ENCODE peak calls at places on chromosomes 16 and 17, in six cellular contexts. H is breast epithelium, L is HepG2, J is suprapubic skin, N is stomach, C is transverse colon. A is an unnamed sample.

GRCh38 chr17:9208381-9208780 is 187.1 kb downstream of the NTN1 start:
- DNase-seq in H (no peak), L (no peak), J (peak), N (no peak), C (no peak), A (no peak)

GRCh38 chr16:66928702-66929388 is 3.5 kb upstream of the RRAD start:
- DNase-seq in H (no peak), L (peak), J (no peak), N (no peak), C (peak), A (no peak)

GRCh38 chr17:47720754-47721533 is 12.1 kb upstream of the TBX21 start:
- DNase-seq in H (peak), L (no peak), J (no peak), N (no peak), C (peak), A (no peak)

GRCh38 chr16:84823484-84823883 is 3.7 kb downstream of the CRISPLD2 start:
- DNase-seq in H (no peak), L (no peak), J (no peak), N (no peak), C (no peak), A (peak)

GRCh38 chr16:68436581-68436980 is 11.7 kb downstream of the SMPD3 start:
- DNase-seq in H (no peak), L (no peak), J (no peak), N (no peak), C (no peak), A (no peak)

GRCh38 chr17:77959216-77959925 is 868 bp downstream of the TNRC6C start:
- DNase-seq in H (no peak), L (no peak), J (no peak), N (peak), C (peak), A (no peak)

GRCh38 chr17:66983414-66984021 is 19.0 kb downstream of the CACNG4 start:
- DNase-seq in H (no peak), L (no peak), J (no peak), N (no peak), C (no peak), A (no peak)

GRCh38 chr16:57527610-57528360 is 8.6 kb downstream of the CCDC102A start:
- DNase-seq in H (no peak), L (no peak), J (peak), N (no peak), C (no peak), A (no peak)

GRCh38 chr17:28227278-28228108 is 91.5 kb upstream of the TMEM97 start:
- DNase-seq in H (peak), L (no peak), J (no peak), N (peak), C (peak), A (no peak)

GRCh38 chr17:43341705-43342600 is 56.8 kb upstream of the ARL4D start:
- DNase-seq in H (no peak), L (no peak), J (no peak), N (no peak), C (no peak), A (no peak)

GRCh38 chr16:65214196-65214595 is 92.3 kb upstream of the CDH11 start:
- DNase-seq in H (no peak), L (no peak), J (no peak), N (no peak), C (no peak), A (no peak)

GRCh38 chr16:54290203-54291106 is 3.9 kb upstream of the IRX3 start:
- DNase-seq in H (no peak), L (no peak), J (no peak), N (no peak), C (no peak), A (peak)

GRCh38 chr17:77436058-77436442 is 295.3 kb downstream of the SEC14L1 start:
- DNase-seq in H (no peak), L (no peak), J (no peak), N (no peak), C (no peak), A (no peak)

GRCh38 chr16:30179195-30179594 is 4.2 kb upstream of the CORO1A start:
- DNase-seq in H (no peak), L (no peak), J (no peak), N (no peak), C (no peak), A (no peak)

GRCh38 chr17:64009571-64010402 is 10.6 kb downstream of the ICAM2 start:
- DNase-seq in H (no peak), L (no peak), J (peak), N (no peak), C (no peak), A (no peak)

GRCh38 chr16:67237396-67238277 is 9.6 kb downstream of the FHOD1 start:
- DNase-seq in H (no peak), L (no peak), J (no peak), N (no peak), C (no peak), A (peak)

GRCh38 chr17:42953669-42954068 is 10.6 kb downstream of the AARSD1 start:
- DNase-seq in H (no peak), L (peak), J (no peak), N (peak), C (no peak), A (no peak)

DNA sequence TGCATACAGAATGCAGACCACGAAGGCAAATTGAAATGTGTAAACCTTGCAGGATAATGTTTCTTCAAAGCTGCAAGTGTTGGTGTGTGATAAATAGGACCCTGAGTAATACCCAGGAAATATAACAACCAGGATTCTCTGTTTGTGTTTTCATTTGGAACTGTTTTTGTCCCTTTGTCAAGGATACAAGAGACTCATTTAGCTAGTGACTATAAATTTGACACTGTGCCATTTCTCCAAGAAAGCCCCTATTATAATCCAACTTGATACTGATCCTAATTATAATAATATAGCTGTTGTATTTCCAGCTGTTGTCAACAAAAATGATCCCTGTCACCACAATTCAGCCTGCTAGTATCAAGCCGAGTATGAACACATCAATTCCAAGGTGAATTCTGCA is 173.5 kb downstream of the CDH8 start:
- DNase-seq in H (no peak), L (no peak), J (no peak), N (no peak), C (no peak), A (no peak)
- H3K4me3 ChIP-seq in H (no peak), L (no peak), J (no peak), N (no peak), C (no peak), A (no peak)

DNA sequence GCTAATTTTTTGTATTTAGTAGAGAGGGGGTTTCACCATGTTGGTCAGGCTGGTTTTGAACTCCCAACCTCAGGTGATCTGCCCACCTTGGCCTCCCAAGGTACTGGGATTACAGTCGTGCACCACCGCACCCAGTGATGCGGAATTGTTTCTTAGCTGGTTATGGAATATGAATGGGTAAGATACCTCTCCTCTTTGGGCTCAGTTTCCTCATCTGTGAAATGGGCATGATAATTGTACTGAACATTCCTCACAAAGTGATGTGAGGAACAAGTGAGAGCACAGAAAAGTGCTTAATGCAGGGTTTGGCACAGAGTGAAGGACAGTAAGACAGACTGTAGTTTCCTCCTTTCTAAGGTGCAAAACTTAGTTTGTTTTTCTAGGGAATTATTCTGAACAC is 31.0 kb upstream of the NFAT5 start:
- DNase-seq in H (no peak), L (no peak), J (no peak), N (no peak), C (no peak), A (no peak)
- TF ChIP-seq POLR2AphosphoS5 in H (no peak), L (no peak), J (no peak), N (no peak), C (no peak), A (no peak)

DNA sequence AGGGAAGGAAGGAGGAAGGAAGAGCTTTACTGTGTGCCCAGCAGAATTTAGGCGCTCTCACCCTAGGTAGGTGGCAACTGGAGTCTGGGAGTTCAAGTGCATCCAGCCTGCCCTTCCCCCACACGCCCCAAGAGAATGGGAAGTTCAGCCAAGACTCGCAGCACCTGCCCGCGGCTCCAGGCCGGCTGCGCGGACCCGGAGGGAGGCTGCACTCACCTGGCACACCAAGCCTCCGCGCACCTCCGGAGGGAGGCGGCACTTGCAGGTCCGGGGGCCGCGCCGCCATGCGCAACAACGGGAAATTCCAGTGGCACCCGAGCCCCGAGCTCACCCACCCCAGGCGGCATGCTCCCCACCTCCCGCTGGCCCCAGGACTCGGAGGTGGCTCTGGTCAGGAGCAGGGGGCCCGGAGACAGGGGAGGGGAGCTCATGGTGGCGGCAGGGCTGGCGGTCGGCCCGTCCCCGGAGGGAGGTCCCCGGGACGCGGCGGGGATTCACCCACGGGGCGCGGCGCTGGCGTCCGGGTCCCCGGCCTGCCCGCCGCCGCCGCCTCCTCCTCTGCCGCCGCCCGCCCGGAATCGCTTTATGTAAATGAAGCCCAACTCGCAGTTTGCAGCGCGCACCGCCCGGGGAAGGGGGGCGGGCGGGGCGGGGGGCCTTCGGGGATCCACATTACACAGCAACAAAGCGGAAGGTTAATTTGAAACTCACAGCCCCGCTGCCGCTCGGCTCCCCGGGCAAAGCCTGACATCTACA is at the start of gene ZFHX3:
- DNase-seq in H (peak), L (peak), J (peak), N (peak), C (peak), A (peak)
- TF ChIP-seq CTCF in H (no peak), L (peak), J (peak), N (no peak), C (no peak), A (no peak)

DNA sequence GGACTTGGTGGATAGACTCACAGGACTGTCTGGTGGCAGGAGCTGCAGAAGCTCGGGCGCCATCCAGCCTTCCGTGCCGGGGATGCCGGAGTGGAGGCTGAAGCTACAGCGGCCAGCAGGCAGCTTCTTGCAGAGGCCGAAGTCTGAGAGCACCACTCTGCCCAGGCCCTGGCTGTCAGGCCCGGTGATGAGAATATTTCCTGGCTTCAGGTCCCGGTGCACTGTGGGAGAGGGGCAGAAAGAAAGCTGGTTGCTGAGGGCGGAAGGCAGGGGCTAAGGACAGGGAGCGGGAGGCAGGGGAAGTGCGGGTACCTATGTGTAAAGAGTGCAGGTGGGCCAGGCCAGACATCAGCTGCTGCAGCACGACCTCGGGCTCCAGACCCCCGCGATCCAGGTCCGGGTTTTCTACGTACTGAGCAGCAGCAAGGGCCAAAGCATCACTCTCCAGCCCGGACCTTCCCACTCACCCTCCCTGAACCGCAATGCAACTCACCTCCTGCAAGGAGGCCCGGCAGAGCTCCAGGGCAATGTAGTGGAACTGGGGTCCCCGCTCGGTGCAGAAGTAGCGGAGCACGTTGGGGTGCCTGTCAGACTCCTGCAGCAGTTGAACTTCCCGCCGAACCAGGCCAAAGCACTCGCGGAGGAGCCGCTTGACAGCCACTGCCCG is 16.2 kb downstream of the PLK1 start:
- DNase-seq in H (no peak), L (peak), J (no peak), N (no peak), C (no peak), A (no peak)
- H3K4me3 ChIP-seq in H (peak), L (peak), J (no peak), N (peak), C (no peak), A (no peak)

GRCh38 chr17:49677134-49677932 is 564 bp downstream of the SPOP start:
- DNase-seq in H (peak), L (peak), J (peak), N (peak), C (peak), A (peak)
- TF ChIP-seq POLR2AphosphoS5 in H (no peak), L (peak), J (no peak), N (peak), C (peak), A (peak)